ENCODE peak calls at places on chromosomes 11 and 22, in six cellular contexts. Q, A, B, T, Z and F are unnamed samples.

GRCh38 chr11:84645988-84646689 is 981.0 kb downstream of the DLG2 start:
- DNase-seq in Q (peak), A (no peak), B (no peak), T (no peak), Z (no peak), F (no peak)

GRCh38 chr11:2595205-2595604 is 104.6 kb downstream of the KCNQ1OT1 start:
- DNase-seq in Q (no peak), A (no peak), B (no peak), T (no peak), Z (no peak), F (no peak)

GRCh38 chr11:71117311-71117710 is 135.1 kb downstream of the SHANK2 start:
- DNase-seq in Q (no peak), A (no peak), B (no peak), T (no peak), Z (no peak), F (peak)

GRCh38 chr22:26131755-26132154 is 37.5 kb upstream of the SEZ6L start:
- DNase-seq in Q (no peak), A (no peak), B (no peak), T (no peak), Z (no peak), F (no peak)

GRCh38 chr22:49629586-49630447 is 197.9 kb downstream of the BRD1 start:
- DNase-seq in Q (no peak), A (no peak), B (no peak), T (no peak), Z (no peak), F (no peak)

GRCh38 chr22:36643033-36643432 is 60.5 kb downstream of the CACNG2 start:
- DNase-seq in Q (no peak), A (no peak), B (no peak), T (no peak), Z (no peak), F (no peak)

GRCh38 chr11:117071344-117071787 is 26.9 kb downstream of the SIK3 start:
- DNase-seq in Q (peak), A (no peak), B (peak), T (no peak), Z (no peak), F (peak)

GRCh38 chr11:120135838-120136237 is 2.1 kb downstream of the TRIM29 start:
- DNase-seq in Q (peak), A (no peak), B (no peak), T (no peak), Z (no peak), F (no peak)

GRCh38 chr11:120117991-120118390 is 19.9 kb downstream of the TRIM29 start:
- DNase-seq in Q (no peak), A (no peak), B (no peak), T (no peak), Z (no peak), F (no peak)